ENCODE peak calls at places on chromosomes 6 and 20, in nine cellular contexts. B is spleen; K is HEK293T; R is CD4-positive, alpha-beta T cell; W is fibroblast of the aortic adventitia; O is coronary artery; M is GDM1; S is Peyer's patch; G is skeletal muscle cell. X is an unnamed sample.

GRCh38 chr6:13397359-13398080 is 69.2 kb upstream of the TBC1D7 start:
- DNase-seq in K (no peak), O (no peak), R (no peak), M (no peak), W (no peak), S (peak), B (peak), G (no peak), X (no peak)

GRCh38 chr20:3786126-3786484 is 435 bp downstream of the CENPB start:
- DNase-seq in R (no peak), K (peak), S (peak), G (no peak), W (peak), M (no peak), O (no peak), B (no peak), X (peak)

GRCh38 chr6:56541736-56542366 is 100.8 kb downstream of the DST start:
- DNase-seq in K (no peak), S (no peak), G (no peak), O (no peak), W (no peak), M (no peak), B (no peak), R (no peak), X (no peak)

GRCh38 chr6:23301546-23301945 is 732.2 kb downstream of the HDGFL1 start:
- DNase-seq in G (no peak), W (no peak), M (no peak), B (no peak), O (no peak), K (no peak), S (no peak), R (no peak), X (no peak)

GRCh38 chr6:21754891-21755290 is 161.3 kb downstream of the SOX4 start:
- DNase-seq in G (peak), O (no peak), W (peak), K (no peak), M (no peak), R (no peak), S (no peak), B (no peak), X (peak)

GRCh38 chr20:60050193-60050960 is 92.2 kb downstream of the CDH26 start:
- DNase-seq in G (no peak), B (no peak), W (no peak), K (no peak), R (no peak), S (no peak), M (no peak), O (no peak), X (no peak)

GRCh38 chr20:6746901-6747609 is 20.4 kb upstream of the BMP2 start:
- DNase-seq in B (no peak), O (no peak), R (no peak), W (peak), G (no peak), M (no peak), S (no peak), K (no peak), X (no peak)

GRCh38 chr20:35000922-35001595 is 45.4 kb downstream of the MYH7B start:
- DNase-seq in O (no peak), M (no peak), W (no peak), S (no peak), K (no peak), R (no peak), G (no peak), B (no peak), X (no peak)

GRCh38 chr6:44858998-44859397 is 469.1 kb upstream of the RUNX2 start:
- DNase-seq in B (no peak), M (no peak), O (no peak), S (no peak), K (no peak), R (no peak), G (no peak), W (peak), X (peak)

GRCh38 chr6:11586574-11586973 is 49.0 kb downstream of the TMEM170B start:
- DNase-seq in B (no peak), K (no peak), W (peak), O (no peak), G (peak), M (no peak), S (no peak), R (no peak), X (peak)

GRCh38 chr20:11143481-11143880 is 469.7 kb upstream of the JAG1 start:
- DNase-seq in M (no peak), B (no peak), R (no peak), S (no peak), O (no peak), G (peak), K (no peak), W (peak), X (peak)

GRCh38 chr6:75288023-75288422 is 3.4 kb upstream of the TMEM30A start:
- DNase-seq in W (no peak), O (no peak), K (no peak), S (no peak), R (no peak), M (no peak), B (no peak), G (no peak), X (no peak)

GRCh38 chr6:41917528-41917927 is 3.4 kb downstream of the MED20 start:
- DNase-seq in S (no peak), K (no peak), B (no peak), G (peak), M (no peak), R (no peak), W (peak), O (no peak), X (peak)

X was measured in GM23248.